ENCODE peak calls at places on chromosome 21, in nine cellular contexts. One of them, this sample, is unnamed.

GRCh38 chr21:34802180-34802899 is 133.5 kb downstream of the CLIC6 start:
- DNase-seq in NCI-H187: no peak
- DNase-seq in osteocyte: no peak
- DNase-seq in astrocyte of the spinal cord: no peak
- DNase-seq in RCC 7860: no peak
- DNase-seq in natural killer cell treated with Interleukin-12 subunit alpha and Interleukin-12 subunit beta and Interleukin-15 and Interleukin-18, amount 100 ng/mL, for 72 hours: no peak
- DNase-seq in nephron progenitor cell: no peak
- DNase-seq in choroid plexus epithelial cell: peak
- DNase-seq in activated CD8-positive, alpha-beta memory T cell treated with anti-CD3 and anti-CD28 coated beads, Interleukin-2, amount 50 U/mL, for 4 hours: no peak
- DNase-seq in this sample: no peak

GRCh38 chr21:46532080-46532479 is 72.8 kb downstream of the S100B start:
- DNase-seq in activated CD8-positive, alpha-beta memory T cell treated with anti-CD3 and anti-CD28 coated beads, Interleukin-2, amount 50 U/mL, for 4 hours: no peak
- DNase-seq in NCI-H187: no peak
- DNase-seq in natural killer cell treated with Interleukin-12 subunit alpha and Interleukin-12 subunit beta and Interleukin-15 and Interleukin-18, amount 100 ng/mL, for 72 hours: no peak
- DNase-seq in astrocyte of the spinal cord: no peak
- DNase-seq in RCC 7860: no peak
- DNase-seq in osteocyte: no peak
- DNase-seq in nephron progenitor cell: no peak
- DNase-seq in choroid plexus epithelial cell: no peak
- DNase-seq in this sample: no peak

GRCh38 chr21:43290529-43291346 is 121.9 kb downstream of the CRYAA start:
- DNase-seq in osteocyte: no peak
- DNase-seq in activated CD8-positive, alpha-beta memory T cell treated with anti-CD3 and anti-CD28 coated beads, Interleukin-2, amount 50 U/mL, for 4 hours: no peak
- DNase-seq in NCI-H187: no peak
- DNase-seq in nephron progenitor cell: no peak
- DNase-seq in natural killer cell treated with Interleukin-12 subunit alpha and Interleukin-12 subunit beta and Interleukin-15 and Interleukin-18, amount 100 ng/mL, for 72 hours: no peak
- DNase-seq in RCC 7860: no peak
- DNase-seq in choroid plexus epithelial cell: no peak
- DNase-seq in astrocyte of the spinal cord: no peak
- DNase-seq in this sample: no peak

GRCh38 chr21:43297989-43298388 is 128.9 kb downstream of the SIK1 start:
- DNase-seq in choroid plexus epithelial cell: no peak
- DNase-seq in NCI-H187: no peak
- DNase-seq in osteocyte: no peak
- DNase-seq in natural killer cell treated with Interleukin-12 subunit alpha and Interleukin-12 subunit beta and Interleukin-15 and Interleukin-18, amount 100 ng/mL, for 72 hours: no peak
- DNase-seq in astrocyte of the spinal cord: no peak
- DNase-seq in RCC 7860: no peak
- DNase-seq in nephron progenitor cell: no peak
- DNase-seq in activated CD8-positive, alpha-beta memory T cell treated with anti-CD3 and anti-CD28 coated beads, Interleukin-2, amount 50 U/mL, for 4 hours: no peak
- DNase-seq in this sample: no peak

GRCh38 chr21:17789085-17789484 is 30.1 kb downstream of the C21orf91 start:
- DNase-seq in osteocyte: no peak
- DNase-seq in activated CD8-positive, alpha-beta memory T cell treated with anti-CD3 and anti-CD28 coated beads, Interleukin-2, amount 50 U/mL, for 4 hours: no peak
- DNase-seq in natural killer cell treated with Interleukin-12 subunit alpha and Interleukin-12 subunit beta and Interleukin-15 and Interleukin-18, amount 100 ng/mL, for 72 hours: no peak
- DNase-seq in NCI-H187: no peak
- DNase-seq in astrocyte of the spinal cord: no peak
- DNase-seq in choroid plexus epithelial cell: no peak
- DNase-seq in RCC 7860: no peak
- DNase-seq in nephron progenitor cell: no peak
- DNase-seq in this sample: no peak

GRCh38 chr21:17118638-17119384 is 394.0 kb upstream of the CXADR start:
- DNase-seq in astrocyte of the spinal cord: no peak
- DNase-seq in nephron progenitor cell: no peak
- DNase-seq in choroid plexus epithelial cell: no peak
- DNase-seq in NCI-H187: no peak
- DNase-seq in osteocyte: no peak
- DNase-seq in activated CD8-positive, alpha-beta memory T cell treated with anti-CD3 and anti-CD28 coated beads, Interleukin-2, amount 50 U/mL, for 4 hours: no peak
- DNase-seq in natural killer cell treated with Interleukin-12 subunit alpha and Interleukin-12 subunit beta and Interleukin-15 and Interleukin-18, amount 100 ng/mL, for 72 hours: no peak
- DNase-seq in RCC 7860: no peak
- DNase-seq in this sample: no peak

GRCh38 chr21:31180256-31181088 is 142.2 kb upstream of the KRTAP19-8 start:
- DNase-seq in activated CD8-positive, alpha-beta memory T cell treated with anti-CD3 and anti-CD28 coated beads, Interleukin-2, amount 50 U/mL, for 4 hours: no peak
- DNase-seq in choroid plexus epithelial cell: peak
- DNase-seq in osteocyte: peak
- DNase-seq in nephron progenitor cell: no peak
- DNase-seq in NCI-H187: no peak
- DNase-seq in RCC 7860: peak
- DNase-seq in astrocyte of the spinal cord: peak
- DNase-seq in natural killer cell treated with Interleukin-12 subunit alpha and Interleukin-12 subunit beta and Interleukin-15 and Interleukin-18, amount 100 ng/mL, for 72 hours: no peak
- DNase-seq in this sample: peak

GRCh38 chr21:38351176-38351959 is 94.6 kb downstream of the KCNJ15 start:
- DNase-seq in osteocyte: no peak
- DNase-seq in RCC 7860: no peak
- DNase-seq in NCI-H187: no peak
- DNase-seq in choroid plexus epithelial cell: no peak
- DNase-seq in activated CD8-positive, alpha-beta memory T cell treated with anti-CD3 and anti-CD28 coated beads, Interleukin-2, amount 50 U/mL, for 4 hours: no peak
- DNase-seq in astrocyte of the spinal cord: peak
- DNase-seq in nephron progenitor cell: no peak
- DNase-seq in natural killer cell treated with Interleukin-12 subunit alpha and Interleukin-12 subunit beta and Interleukin-15 and Interleukin-18, amount 100 ng/mL, for 72 hours: no peak
- DNase-seq in this sample: no peak

GRCh38 chr21:26093094-26093493 is 77.5 kb downstream of the APP start:
- DNase-seq in nephron progenitor cell: no peak
- DNase-seq in activated CD8-positive, alpha-beta memory T cell treated with anti-CD3 and anti-CD28 coated beads, Interleukin-2, amount 50 U/mL, for 4 hours: no peak
- DNase-seq in natural killer cell treated with Interleukin-12 subunit alpha and Interleukin-12 subunit beta and Interleukin-15 and Interleukin-18, amount 100 ng/mL, for 72 hours: no peak
- DNase-seq in choroid plexus epithelial cell: no peak
- DNase-seq in RCC 7860: no peak
- DNase-seq in osteocyte: no peak
- DNase-seq in astrocyte of the spinal cord: no peak
- DNase-seq in NCI-H187: no peak
- DNase-seq in this sample: no peak

GRCh38 chr21:37862536-37862935 is 53.7 kb downstream of the KCNJ6 start:
- DNase-seq in osteocyte: peak
- DNase-seq in natural killer cell treated with Interleukin-12 subunit alpha and Interleukin-12 subunit beta and Interleukin-15 and Interleukin-18, amount 100 ng/mL, for 72 hours: no peak
- DNase-seq in astrocyte of the spinal cord: peak
- DNase-seq in choroid plexus epithelial cell: peak
- DNase-seq in RCC 7860: peak
- DNase-seq in activated CD8-positive, alpha-beta memory T cell treated with anti-CD3 and anti-CD28 coated beads, Interleukin-2, amount 50 U/mL, for 4 hours: no peak
- DNase-seq in NCI-H187: no peak
- DNase-seq in nephron progenitor cell: no peak
- DNase-seq in this sample: peak

GRCh38 chr21:21238882-21239400 is 240.7 kb downstream of the NCAM2 start:
- DNase-seq in nephron progenitor cell: no peak
- DNase-seq in activated CD8-positive, alpha-beta memory T cell treated with anti-CD3 and anti-CD28 coated beads, Interleukin-2, amount 50 U/mL, for 4 hours: no peak
- DNase-seq in natural killer cell treated with Interleukin-12 subunit alpha and Interleukin-12 subunit beta and Interleukin-15 and Interleukin-18, amount 100 ng/mL, for 72 hours: no peak
- DNase-seq in osteocyte: no peak
- DNase-seq in NCI-H187: no peak
- DNase-seq in astrocyte of the spinal cord: no peak
- DNase-seq in RCC 7860: no peak
- DNase-seq in choroid plexus epithelial cell: no peak
- DNase-seq in this sample: no peak

GRCh38 chr21:32592929-32593502 is 7.7 kb upstream of the TCP10L start:
- DNase-seq in choroid plexus epithelial cell: no peak
- DNase-seq in natural killer cell treated with Interleukin-12 subunit alpha and Interleukin-12 subunit beta and Interleukin-15 and Interleukin-18, amount 100 ng/mL, for 72 hours: no peak
- DNase-seq in RCC 7860: no peak
- DNase-seq in nephron progenitor cell: no peak
- DNase-seq in NCI-H187: no peak
- DNase-seq in osteocyte: no peak
- DNase-seq in activated CD8-positive, alpha-beta memory T cell treated with anti-CD3 and anti-CD28 coated beads, Interleukin-2, amount 50 U/mL, for 4 hours: no peak
- DNase-seq in astrocyte of the spinal cord: no peak
- DNase-seq in this sample: no peak

GRCh38 chr21:23541571-23541970 is 2065.7 kb downstream of the MRPL39 start:
- DNase-seq in activated CD8-positive, alpha-beta memory T cell treated with anti-CD3 and anti-CD28 coated beads, Interleukin-2, amount 50 U/mL, for 4 hours: no peak
- DNase-seq in RCC 7860: no peak
- DNase-seq in astrocyte of the spinal cord: no peak
- DNase-seq in NCI-H187: no peak
- DNase-seq in choroid plexus epithelial cell: no peak
- DNase-seq in nephron progenitor cell: no peak
- DNase-seq in natural killer cell treated with Interleukin-12 subunit alpha and Interleukin-12 subunit beta and Interleukin-15 and Interleukin-18, amount 100 ng/mL, for 72 hours: no peak
- DNase-seq in osteocyte: no peak
- DNase-seq in this sample: no peak

GRCh38 chr21:44300262-44300959 is 558 bp downstream of the PFKL start:
- DNase-seq in activated CD8-positive, alpha-beta memory T cell treated with anti-CD3 and anti-CD28 coated beads, Interleukin-2, amount 50 U/mL, for 4 hours: peak
- DNase-seq in RCC 7860: peak
- DNase-seq in NCI-H187: no peak
- DNase-seq in natural killer cell treated with Interleukin-12 subunit alpha and Interleukin-12 subunit beta and Interleukin-15 and Interleukin-18, amount 100 ng/mL, for 72 hours: peak
- DNase-seq in choroid plexus epithelial cell: peak
- DNase-seq in osteocyte: no peak
- DNase-seq in nephron progenitor cell: peak
- DNase-seq in astrocyte of the spinal cord: peak
- DNase-seq in this sample: no peak

GRCh38 chr21:21232320-21232719 is 234.1 kb downstream of the NCAM2 start:
- DNase-seq in astrocyte of the spinal cord: peak
- DNase-seq in osteocyte: no peak
- DNase-seq in nephron progenitor cell: peak
- DNase-seq in choroid plexus epithelial cell: peak
- DNase-seq in activated CD8-positive, alpha-beta memory T cell treated with anti-CD3 and anti-CD28 coated beads, Interleukin-2, amount 50 U/mL, for 4 hours: no peak
- DNase-seq in NCI-H187: no peak
- DNase-seq in RCC 7860: no peak
- DNase-seq in natural killer cell treated with Interleukin-12 subunit alpha and Interleukin-12 subunit beta and Interleukin-15 and Interleukin-18, amount 100 ng/mL, for 72 hours: no peak
- DNase-seq in this sample: peak

GRCh38 chr21:42574234-42575027 is 60.8 kb downstream of the SLC37A1 start:
- DNase-seq in activated CD8-positive, alpha-beta memory T cell treated with anti-CD3 and anti-CD28 coated beads, Interleukin-2, amount 50 U/mL, for 4 hours: no peak
- DNase-seq in astrocyte of the spinal cord: no peak
- DNase-seq in RCC 7860: no peak
- DNase-seq in choroid plexus epithelial cell: peak
- DNase-seq in NCI-H187: no peak
- DNase-seq in natural killer cell treated with Interleukin-12 subunit alpha and Interleukin-12 subunit beta and Interleukin-15 and Interleukin-18, amount 100 ng/mL, for 72 hours: no peak
- DNase-seq in nephron progenitor cell: no peak
- DNase-seq in osteocyte: no peak
- DNase-seq in this sample: no peak

This sample was measured in Ammon's horn.